ENCODE peak calls at places on chromosomes 7 and 10, in seven cellular contexts. F, I, S, B, Y, A and O are unnamed samples.

GRCh38 chr7:19674266-19674960 is 34.4 kb downstream of the POLR1F start:
- DNase-seq in B (peak), Y (no peak), F (no peak), A (no peak), I (no peak), S (no peak), O (no peak)

GRCh38 chr10:88150338-88150737 is 286.9 kb downstream of the PTEN start:
- DNase-seq in Y (no peak), B (peak), I (no peak), S (no peak), A (no peak), F (no peak), O (peak)

GRCh38 chr10:97003151-97003803 is 171.2 kb downstream of the LCOR start:
- DNase-seq in A (no peak), Y (no peak), I (no peak), S (no peak), F (no peak), B (no peak), O (no peak)

GRCh38 chr10:98295907-98296306 is 27.9 kb upstream of the LOXL4 start:
- DNase-seq in F (peak), S (no peak), B (peak), A (no peak), I (no peak), Y (no peak), O (no peak)

GRCh38 chr10:43026039-43026973 is 50.6 kb upstream of the RET start:
- DNase-seq in Y (no peak), I (no peak), F (no peak), A (no peak), B (no peak), S (no peak), O (no peak)

GRCh38 chr7:100781255-100781654 is 46.1 kb downstream of the EPHB4 start:
- DNase-seq in F (no peak), B (no peak), Y (no peak), A (no peak), I (no peak), S (no peak), O (no peak)

GRCh38 chr7:127979113-127979727 is 52.0 kb downstream of the LRRC4 start:
- DNase-seq in B (no peak), S (no peak), F (no peak), A (no peak), Y (no peak), I (peak), O (no peak)

GRCh38 chr7:52749880-52750279 is 285.6 kb upstream of the POM121L12 start:
- DNase-seq in I (no peak), Y (no peak), F (no peak), A (no peak), B (no peak), S (no peak), O (no peak)

GRCh38 chr10:112330607-112331160 is 43.2 kb upstream of the ACSL5 start:
- DNase-seq in S (no peak), Y (no peak), A (no peak), B (no peak), F (no peak), I (no peak), O (no peak)

GRCh38 chr10:92087750-92088395 is 164.3 kb downstream of the BTAF1 start:
- DNase-seq in B (peak), S (peak), F (peak), A (peak), I (peak), Y (peak), O (peak)

GRCh38 chr10:54613162-54613561 is 187.9 kb downstream of the PCDH15 start:
- DNase-seq in Y (no peak), B (no peak), A (no peak), I (no peak), F (no peak), S (no peak), O (no peak)

GRCh38 chr10:22042557-22043326 is 39.2 kb upstream of the DNAJC1 start:
- DNase-seq in A (no peak), S (no peak), Y (no peak), I (peak), B (peak), F (no peak), O (peak)

GRCh38 chr10:48383393-48383792 is 76.9 kb downstream of the MAPK8 start:
- DNase-seq in A (no peak), B (no peak), S (no peak), I (no peak), F (no peak), Y (no peak), O (no peak)

GRCh38 chr7:28684729-28685211 is 272.5 kb downstream of the CREB5 start:
- DNase-seq in S (no peak), F (no peak), A (no peak), I (no peak), Y (no peak), B (no peak), O (no peak)

GRCh38 chr10:71512794-71513379 is 116.2 kb downstream of the CDH23 start:
- DNase-seq in S (peak), B (no peak), I (peak), A (no peak), F (no peak), Y (no peak), O (peak)

GRCh38 chr10:12489806-12490205 is 140.5 kb downstream of the CAMK1D start:
- DNase-seq in F (no peak), I (no peak), B (no peak), A (no peak), Y (no peak), S (no peak), O (no peak)

GRCh38 chr10:75925999-75926398 is 494.6 kb downstream of the LRMDA start:
- DNase-seq in Y (no peak), S (no peak), B (no peak), A (no peak), F (no peak), I (no peak), O (no peak)

GRCh38 chr7:90613088-90613498 is 17.0 kb downstream of the CDK14 start:
- DNase-seq in I (no peak), S (no peak), Y (no peak), F (no peak), B (peak), A (no peak), O (no peak)

GRCh38 chr10:110969183-110969582 is 49.8 kb downstream of the SHOC2 start:
- DNase-seq in F (no peak), B (no peak), A (no peak), Y (no peak), S (no peak), I (no peak), O (no peak)

GRCh38 chr7:73429622-73430505 is 3.7 kb upstream of the FZD9 start:
- DNase-seq in F (no peak), A (no peak), Y (no peak), I (no peak), B (no peak), S (no peak), O (no peak)

GRCh38 chr7:146146866-146147265 is 30.3 kb downstream of the CNTNAP2 start:
- DNase-seq in A (no peak), F (no peak), B (peak), I (no peak), S (no peak), Y (no peak), O (peak)

GRCh38 chr7:140972344-140972743 is 42.4 kb downstream of the MRPS33 start:
- DNase-seq in A (no peak), F (no peak), S (no peak), I (no peak), Y (no peak), B (no peak), O (no peak)

GRCh38 chr7:151426486-151426905 is 13.4 kb downstream of the CRYGN start:
- DNase-seq in S (peak), B (peak), A (peak), F (peak), I (peak), Y (peak), O (peak)

GRCh38 chr7:145902123-145902522 is 214.5 kb upstream of the CNTNAP2 start:
- DNase-seq in S (no peak), I (no peak), Y (no peak), B (no peak), A (no peak), F (no peak), O (no peak)

GRCh38 chr10:24394479-24395190 is 185.7 kb downstream of the KIAA1217 start:
- DNase-seq in F (no peak), S (no peak), I (no peak), Y (no peak), A (no peak), B (no peak), O (no peak)

GRCh38 chr10:50538473-50539398 is 85.0 kb downstream of the SGMS1 start:
- DNase-seq in Y (peak), I (no peak), A (no peak), F (no peak), B (no peak), S (no peak), O (no peak)

GRCh38 chr10:96416643-96417042 is 57.8 kb upstream of the OPALIN start:
- DNase-seq in B (peak), Y (peak), A (peak), S (no peak), I (peak), F (no peak), O (no peak)

GRCh38 chr7:33841658-33842057 is 63.7 kb upstream of the BMPER start:
- DNase-seq in S (no peak), A (no peak), F (no peak), I (no peak), B (no peak), Y (no peak), O (peak)

GRCh38 chr10:47020491-47020890 is 109.3 kb downstream of the PTPN20 start:
- DNase-seq in S (no peak), A (no peak), Y (no peak), I (no peak), F (peak), B (peak), O (peak)

GRCh38 chr10:132987671-132988571 is 45.6 kb upstream of the CFAP46 start:
- DNase-seq in A (peak), I (peak), Y (no peak), B (peak), F (peak), S (no peak), O (peak)

GRCh38 chr7:143372070-143372469 is 9.1 kb upstream of the ZYX start:
- DNase-seq in Y (no peak), A (peak), I (no peak), S (peak), F (no peak), B (no peak), O (no peak)

GRCh38 chr7:142812437-142813215 is 41.9 kb downstream of the PRSS2 start:
- DNase-seq in I (no peak), A (no peak), B (no peak), Y (no peak), S (no peak), F (no peak), O (no peak)

GRCh38 chr10:131560166-131560565 is 248.6 kb upstream of the TCERG1L start:
- DNase-seq in S (no peak), F (no peak), B (no peak), Y (no peak), A (no peak), I (no peak), O (no peak)

GRCh38 chr10:60963441-60964256 is 19.7 kb upstream of the RHOBTB1 start:
- DNase-seq in A (no peak), F (no peak), B (peak), I (no peak), S (no peak), Y (no peak), O (no peak)

DNA sequence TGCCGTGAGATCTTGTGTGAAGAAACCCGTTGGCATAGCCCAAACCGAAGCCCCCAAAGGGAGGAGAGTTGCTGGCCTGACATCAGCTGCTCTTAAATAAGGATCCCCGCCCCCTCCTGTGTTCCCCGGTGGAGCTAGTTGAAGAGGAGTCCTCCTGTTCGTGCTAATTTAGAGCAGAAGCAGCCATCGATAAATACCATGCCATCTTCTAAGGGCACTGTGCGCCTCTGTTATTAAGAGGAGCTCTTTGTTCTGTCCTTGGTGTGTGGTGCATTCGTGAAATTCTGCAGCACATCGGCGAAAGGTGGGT is 861 bp downstream of the KLHL7 start:
- DNase-seq in I (no peak), B (no peak), A (no peak), F (no peak), Y (no peak), S (peak), O (peak)
- TF ChIP-seq CTCF in I (no peak), B (no peak), A (no peak), F (peak), Y (no peak), S (no peak), O (no peak)

GRCh38 chr10:45374451-45375052 is 536 bp downstream of the ALOX5 start:
- DNase-seq in B (no peak), F (no peak), A (no peak), S (peak), I (peak), Y (no peak), O (no peak)
- H3K4me3 ChIP-seq in B (no peak), F (no peak), A (peak), S (peak), I (peak), Y (peak), O (peak)

GRCh38 chr7:102450242-102450641 is 14.4 kb downstream of the ALKBH4 start:
- DNase-seq in A (no peak), F (no peak), B (no peak), Y (no peak), S (no peak), I (no peak), O (no peak)
- TF ChIP-seq CTCF in A (peak), F (no peak), B (peak), Y (peak), S (no peak), I (no peak), O (peak)

GRCh38 chr7:2812119-2812487 is 32.0 kb downstream of the GNA12 start:
- DNase-seq in Y (no peak), B (peak), S (no peak), F (no peak), A (no peak), I (no peak), O (peak)
- H3K4me3 ChIP-seq in Y (peak), B (no peak), S (peak), F (no peak), A (peak), I (no peak), O (no peak)

DNA sequence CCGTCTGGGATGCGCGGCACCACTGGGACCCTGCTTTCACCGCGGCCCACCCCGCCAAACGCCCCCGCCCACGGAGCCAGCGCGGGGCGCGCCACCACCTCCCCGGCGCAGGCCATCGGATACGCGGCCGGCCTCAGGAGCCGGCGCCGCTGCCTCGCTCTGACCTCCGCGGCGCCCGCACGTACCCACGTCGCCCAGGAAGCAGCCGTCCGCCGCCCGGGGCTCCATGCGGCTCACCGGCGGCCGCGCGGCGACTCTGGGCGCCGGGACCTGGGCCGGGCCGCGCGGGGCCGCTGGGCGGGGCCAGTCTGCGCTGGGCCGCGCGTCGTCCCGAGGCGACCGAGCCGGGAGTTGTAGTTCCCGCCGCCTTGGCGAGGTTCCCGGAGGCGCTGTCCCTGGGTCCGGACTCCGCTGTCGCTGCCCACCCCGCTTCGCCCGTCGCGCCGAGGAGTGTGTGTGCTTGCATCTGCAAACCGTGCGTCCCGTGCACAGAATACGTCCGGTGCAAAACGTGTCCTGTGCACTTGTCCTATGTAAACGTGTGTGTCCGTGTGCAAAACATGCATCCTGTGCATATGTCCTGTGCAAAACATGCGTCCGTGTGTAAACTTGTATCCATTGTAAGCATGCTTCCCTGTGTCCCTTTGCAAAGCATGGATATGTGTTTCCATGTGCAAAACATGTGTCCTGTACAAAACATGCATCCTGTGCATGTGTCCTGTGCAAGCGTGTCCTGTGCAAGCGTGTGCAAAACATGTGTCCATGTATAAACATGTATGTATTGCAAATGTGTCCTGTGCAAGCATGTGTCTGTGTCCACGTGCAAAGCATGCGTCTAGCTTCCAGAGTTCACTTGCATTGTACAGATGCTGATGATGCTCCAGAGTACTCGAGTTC is at the start of gene ASB13:
- DNase-seq in B (peak), I (peak), Y (peak), A (peak), S (peak), F (no peak), O (peak)
- TF ChIP-seq CTCF in B (no peak), I (no peak), Y (no peak), A (no peak), S (no peak), F (no peak), O (no peak)

GRCh38 chr7:130894146-130895005 is 160.4 kb upstream of the KLF14 start:
- DNase-seq in F (no peak), I (no peak), Y (peak), S (peak), B (peak), A (peak), O (peak)
- H3K4me3 ChIP-seq in F (no peak), I (no peak), Y (no peak), S (no peak), B (no peak), A (peak), O (no peak)

GRCh38 chr7:95865716-95866371 is 93.5 kb downstream of the DYNC1I1 start:
- DNase-seq in B (peak), Y (no peak), S (no peak), A (no peak), F (no peak), I (peak), O (peak)
- TF ChIP-seq CTCF in B (peak), Y (no peak), S (no peak), A (no peak), F (peak), I (peak), O (peak)